ENCODE peak calls at places on chromosomes 12 and 14, in four cellular contexts. R is IMR-90, H is H9, O is mesendoderm. Q is an unnamed sample.

GRCh38 chr14:106694638-106695393 is 1168.4 kb downstream of the TMEM121 start:
- DNase-seq in R (no peak), H (no peak), O (no peak), Q (no peak)

GRCh38 chr14:90349729-90350128 is 18.0 kb upstream of the NRDE2 start:
- DNase-seq in R (no peak), H (no peak), O (no peak), Q (no peak)

GRCh38 chr12:114369088-114369487 is 36.9 kb downstream of the TBX5 start:
- DNase-seq in R (no peak), H (no peak), O (no peak), Q (no peak)

GRCh38 chr12:10191865-10192264 is 13.0 kb downstream of the TMEM52B start:
- DNase-seq in R (peak; percentile 81), H (no peak), O (peak; percentile 83), Q (no peak)

GRCh38 chr14:49339130-49339529 is 247.1 kb downstream of the RPS29 start:
- DNase-seq in R (no peak), H (no peak), O (no peak), Q (no peak)

GRCh38 chr12:55728185-55728931 is 451 bp downstream of the CD63 start:
- DNase-seq in R (peak; percentile 53), H (no peak), O (peak; percentile 46), Q (no peak)

GRCh38 chr12:97568336-97569180 is 106.0 kb downstream of the RMST start:
- DNase-seq in R (no peak), H (no peak), O (peak; percentile 83), Q (no peak)

GRCh38 chr12:94678849-94679248 is 28.5 kb upstream of the TMCC3 start:
- DNase-seq in R (no peak), H (no peak), O (no peak), Q (no peak)

GRCh38 chr14:49483266-49483665 is 102.9 kb downstream of the RPS29 start:
- DNase-seq in R (no peak), H (no peak), O (no peak), Q (no peak)

GRCh38 chr12:64568313-64568712 is 42.0 kb upstream of the RASSF3 start:
- DNase-seq in R (no peak), H (no peak), O (peak; percentile 49), Q (no peak)

GRCh38 chr12:15151141-15152091 is 69.8 kb downstream of the RERG start:
- DNase-seq in R (no peak), H (no peak), O (peak; percentile 24), Q (no peak)

GRCh38 chr12:122518908-122519307 is 7.8 kb downstream of the RSRC2 start:
- DNase-seq in R (peak; percentile 33), H (no peak), O (no peak), Q (no peak)

GRCh38 chr14:106622200-106622745 is 1095.9 kb downstream of the TMEM121 start:
- DNase-seq in R (no peak), H (no peak), O (no peak), Q (no peak)

GRCh38 chr12:110079477-110080400 is 31.4 kb upstream of the C12orf76 start:
- DNase-seq in R (peak; percentile 39), H (no peak), O (no peak), Q (no peak)

GRCh38 chr12:50803230-50803629 is 39.3 kb downstream of the ATF1 start:
- DNase-seq in R (no peak), H (no peak), O (no peak), Q (no peak)

GRCh38 chr12:2783936-2784600 is 10.7 kb upstream of the FKBP4 start:
- DNase-seq in R (peak; percentile 44), H (peak; percentile 88), O (peak; percentile 64), Q (no peak)

GRCh38 chr14:54565236-54566151 is 1.4 kb upstream of the SAMD4A start:
- DNase-seq in R (peak; percentile 90), H (peak; percentile 88), O (peak; percentile 94), Q (peak; percentile 86)

GRCh38 chr12:91098942-91099341 is 12.4 kb downstream of the LUM start:
- DNase-seq in R (peak; percentile 93), H (no peak), O (no peak), Q (no peak)

GRCh38 chr14:83975435-83976222 is 1554.3 kb upstream of the FLRT2 start:
- DNase-seq in R (peak; percentile 67), H (peak; percentile 32), O (peak; percentile 87), Q (no peak)

GRCh38 chr12:120970310-120970709 is 8.0 kb upstream of the HNF1A start:
- DNase-seq in R (no peak), H (no peak), O (no peak), Q (no peak)

GRCh38 chr12:19084547-19084946 is 45.0 kb upstream of the PLEKHA5 start:
- DNase-seq in R (no peak), H (no peak), O (no peak), Q (no peak)
- H3K56ac ChIP-seq in R (no peak overlapping the region), H (no peak overlapping the region), O (no peak overlapping the region), Q (no peak overlapping the region)

GRCh38 chr14:68327231-68327630 is 465.6 kb downstream of the ZFP36L1 start:
- DNase-seq in R (no peak), H (no peak), O (no peak), Q (no peak)

GRCh38 chr14:68333265-68333664 is 459.6 kb downstream of the ZFP36L1 start:
- DNase-seq in R (no peak), H (no peak), O (no peak), Q (no peak)

GRCh38 chr14:68332011-68332410 is 460.9 kb downstream of the ZFP36L1 start:
- DNase-seq in R (peak; percentile 29), H (no peak), O (no peak), Q (no peak)

GRCh38 chr14:68325267-68325807 is 467.5 kb downstream of the ZFP36L1 start:
- DNase-seq in R (no peak), H (no peak), O (no peak), Q (no peak)

DNA sequence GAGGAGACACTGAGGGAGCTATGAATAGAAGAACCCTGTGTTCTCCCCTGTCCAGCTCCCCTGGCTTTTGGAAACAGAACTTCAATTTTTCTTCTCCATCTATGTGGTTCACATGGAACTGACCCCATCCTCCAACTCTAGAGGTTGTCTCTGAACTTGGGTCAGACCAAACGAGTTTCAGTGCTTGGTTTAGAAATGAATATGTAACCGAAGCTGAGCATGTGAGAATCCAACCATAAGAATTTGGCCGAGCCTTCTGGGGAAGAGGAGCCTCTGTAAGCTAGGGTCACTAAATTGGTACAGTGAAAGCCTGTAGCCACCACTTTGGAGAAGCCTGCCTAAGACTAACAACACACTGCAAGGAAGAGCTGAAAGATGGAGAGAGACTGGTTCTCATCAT is 464.4 kb downstream of the ZFP36L1 start:
- DNase-seq in R (no peak), H (no peak), O (no peak), Q (no peak)
- H3K56ac ChIP-seq in R (no peak overlapping the region), H (no peak overlapping the region), O (no peak overlapping the region), Q (no peak overlapping the region)

DNA sequence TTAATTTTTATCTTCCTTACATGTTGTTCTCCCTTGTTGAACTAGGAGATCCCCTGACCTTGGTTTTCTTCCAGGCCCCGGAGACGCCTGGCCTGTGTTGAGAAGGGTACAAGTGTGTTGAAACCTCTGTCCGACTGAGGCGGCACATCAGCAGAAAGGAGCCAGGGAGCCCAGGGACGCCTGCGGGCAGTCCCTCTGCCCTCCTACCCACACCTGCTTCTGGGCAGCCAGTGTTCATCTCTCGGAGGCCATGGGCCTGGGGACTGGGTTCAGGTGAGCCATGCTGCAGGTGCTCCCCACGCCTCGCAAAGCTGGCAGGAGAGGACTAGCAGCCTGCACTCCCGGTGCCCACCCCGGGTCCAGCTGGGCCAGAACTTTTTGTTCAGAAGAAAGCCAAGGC is 39.9 kb upstream of the EIF5 start:
- DNase-seq in R (no peak), H (no peak), O (no peak), Q (no peak)
- H3K56ac ChIP-seq in R (no peak overlapping the region), H (no peak overlapping the region), O (no peak overlapping the region), Q (no peak overlapping the region)

GRCh38 chr14:71438684-71439083 is 493.5 kb upstream of the RGS6 start:
- DNase-seq in R (peak; percentile 44), H (no peak), O (no peak), Q (no peak)

GRCh38 chr14:71439247-71439646 is 493.0 kb upstream of the RGS6 start:
- DNase-seq in R (peak; percentile 27), H (no peak), O (no peak), Q (no peak)

GRCh38 chr14:71441142-71441541 is 491.1 kb upstream of the RGS6 start:
- DNase-seq in R (no peak), H (no peak), O (no peak), Q (no peak)

GRCh38 chr14:71444030-71444822 is 488.0 kb upstream of the RGS6 start:
- DNase-seq in R (no peak), H (no peak), O (no peak), Q (no peak)

GRCh38 chr14:71442503-71442902 is 489.7 kb upstream of the RGS6 start:
- DNase-seq in R (no peak), H (no peak), O (no peak), Q (no peak)
- H3K56ac ChIP-seq in R (no peak overlapping the region), H (no peak overlapping the region), O (no peak overlapping the region), Q (no peak overlapping the region)

GRCh38 chr12:6345319-6346071 is 3.6 kb upstream of the TNFRSF1A start:
- DNase-seq in R (peak; percentile 99), H (no peak), O (no peak), Q (no peak)
- H3K56ac ChIP-seq in R (peak overlapping the region; percentile 27), H (no peak overlapping the region), O (no peak overlapping the region), Q (no peak overlapping the region)

DNA sequence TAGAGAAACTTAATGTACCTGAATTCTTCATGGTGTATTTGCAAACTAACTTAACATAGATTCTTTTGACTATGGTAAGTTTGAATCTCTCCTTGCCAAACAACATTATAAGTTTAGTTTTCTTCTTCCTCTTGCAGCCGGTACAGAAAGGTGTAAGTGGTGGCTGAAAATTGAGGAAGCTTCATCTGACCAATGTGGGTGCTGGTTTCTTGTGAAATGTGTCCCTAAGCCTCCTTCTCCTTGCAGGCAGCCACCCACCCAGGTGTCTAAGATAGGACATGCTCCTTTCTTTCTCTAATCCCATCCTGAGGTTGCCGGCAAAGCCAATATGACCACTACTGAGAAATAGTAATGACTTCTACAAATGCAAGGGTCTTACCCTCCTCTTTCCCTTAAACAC is 20.6 kb downstream of the GSG1 start:
- DNase-seq in R (no peak), H (no peak), O (no peak), Q (no peak)
- H3K56ac ChIP-seq in R (no peak overlapping the region), H (no peak overlapping the region), O (no peak overlapping the region), Q (no peak overlapping the region)

DNA sequence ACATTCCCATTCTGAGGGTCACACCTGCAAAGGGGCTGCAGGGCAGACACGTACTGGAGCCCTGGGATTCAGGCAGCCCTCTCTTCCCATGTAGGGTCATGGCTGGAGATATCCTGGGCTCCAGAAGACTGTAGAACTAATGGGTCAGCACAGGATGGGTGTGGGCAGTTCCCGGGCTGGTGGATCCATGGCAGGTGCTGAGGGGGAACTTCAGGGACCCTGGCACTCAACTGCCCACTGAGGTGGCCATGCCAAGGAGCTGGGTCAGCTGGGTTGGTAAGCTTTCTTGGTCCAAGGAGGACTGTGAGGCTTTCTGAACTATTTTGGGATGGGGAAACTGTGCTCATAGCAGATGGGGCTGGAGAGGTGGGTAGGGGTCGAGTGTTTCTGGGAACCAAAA is 183.4 kb upstream of the RTL1 start:
- DNase-seq in R (no peak), H (no peak), O (no peak), Q (no peak)
- H3K56ac ChIP-seq in R (no peak overlapping the region), H (no peak overlapping the region), O (no peak overlapping the region), Q (no peak overlapping the region)

Q was measured in H1.